ENCODE peak calls at places on chromosomes 1 and 21, in nine cellular contexts. V is activated CD4-positive, CD25-positive, alpha-beta regulatory T cell; F is retinal pigment epithelial cell; A is stromal cell of bone marrow; O is ELR; D is body of pancreas; C is fibroblast of gingiva; P is activated CD4-positive, alpha-beta T cell treated with anti-CD3 and anti-CD28 coated beads for 24 hours; J is CD4-positive, alpha-beta memory T cell. G is an unnamed sample.

GRCh38 chr1:169107673-169108160 is 1.2 kb downstream of the ATP1B1 start:
- DNase-seq in V (no peak), O (peak), F (no peak), J (no peak), A (no peak), C (no peak), P (no peak), D (no peak), G (no peak)

GRCh38 chr1:58968360-58968952 is 184.6 kb upstream of the JUN start:
- DNase-seq in C (peak), A (peak), V (no peak), O (no peak), F (peak), D (peak), P (no peak), J (peak), G (peak)

GRCh38 chr1:36411674-36412648 is 14.3 kb upstream of the LSM10 start:
- DNase-seq in P (peak), C (no peak), O (peak), F (no peak), J (peak), A (no peak), D (no peak), V (no peak), G (no peak)

GRCh38 chr1:112464501-112464900 is 44.3 kb upstream of the WNT2B start:
- DNase-seq in F (no peak), J (no peak), P (no peak), D (no peak), C (no peak), A (no peak), V (no peak), O (no peak), G (no peak)

GRCh38 chr1:150186789-150187559 is 37.3 kb downstream of the PLEKHO1 start:
- DNase-seq in C (peak), P (no peak), A (peak), D (no peak), V (no peak), O (peak), F (no peak), J (peak), G (no peak)

GRCh38 chr1:31397360-31398095 is 15.5 kb upstream of the SERINC2 start:
- DNase-seq in V (no peak), A (no peak), D (no peak), J (no peak), P (no peak), F (no peak), C (no peak), O (peak), G (no peak)

GRCh38 chr1:206467915-206468314 is 2.4 kb upstream of the IKBKE start:
- DNase-seq in O (peak), F (no peak), P (no peak), J (no peak), V (no peak), D (no peak), A (no peak), C (peak), G (peak)

GRCh38 chr1:14403961-14404645 is 194.4 kb upstream of the KAZN start:
- DNase-seq in V (no peak), J (no peak), F (no peak), A (no peak), C (no peak), D (no peak), O (no peak), P (no peak), G (no peak)

GRCh38 chr1:15598436-15598835 is 13.6 kb upstream of the AGMAT start:
- DNase-seq in D (no peak), F (no peak), C (peak), A (no peak), J (no peak), P (no peak), V (no peak), O (no peak), G (no peak)

GRCh38 chr1:178282949-178283367 is 189.1 kb downstream of the RASAL2 start:
- DNase-seq in V (no peak), O (peak), F (no peak), A (peak), C (peak), J (no peak), D (no peak), P (no peak), G (no peak)

GRCh38 chr1:156998301-156998700 is 47.2 kb downstream of the ARHGEF11 start:
- DNase-seq in A (no peak), D (no peak), P (no peak), O (no peak), F (no peak), V (no peak), C (no peak), J (no peak), G (no peak)

GRCh38 chr1:88892146-88892877 is 945 bp upstream of the GTF2B start:
- DNase-seq in A (peak), O (peak), V (no peak), P (no peak), C (peak), D (peak), F (no peak), J (peak), G (no peak)

GRCh38 chr1:57111210-57111609 is 145.4 kb upstream of the C8B start:
- DNase-seq in V (no peak), C (no peak), O (no peak), P (no peak), A (no peak), D (no peak), J (no peak), F (no peak), G (no peak)

GRCh38 chr1:93143729-93144229 is 36.4 kb downstream of the TMED5 start:
- DNase-seq in D (no peak), F (no peak), P (no peak), A (no peak), C (no peak), V (no peak), J (no peak), O (no peak), G (no peak)

GRCh38 chr21:14551741-14552140 is 5.6 kb upstream of the SAMSN1 start:
- DNase-seq in D (no peak), O (no peak), J (no peak), V (no peak), A (no peak), F (no peak), P (no peak), C (no peak), G (no peak)

GRCh38 chr1:223718850-223719249 is 6.5 kb downstream of the CAPN2 start:
- DNase-seq in V (no peak), F (peak), P (no peak), J (no peak), O (peak), D (no peak), A (no peak), C (no peak), G (no peak)

GRCh38 chr1:15243275-15244043 is 3.6 kb upstream of the FHAD1 start:
- DNase-seq in D (no peak), A (no peak), F (no peak), J (no peak), P (no peak), O (no peak), C (no peak), V (no peak), G (no peak)

GRCh38 chr1:44650159-44650831 is 24.0 kb downstream of the TMEM53 start:
- DNase-seq in P (no peak), D (no peak), O (no peak), J (no peak), A (no peak), C (no peak), V (no peak), F (no peak), G (no peak)

GRCh38 chr1:147223740-147224615 is 1.2 kb downstream of the FMO5 start:
- DNase-seq in D (no peak), F (no peak), J (no peak), P (no peak), V (no peak), A (no peak), C (no peak), O (no peak), G (no peak)

GRCh38 chr1:151909167-151910149 is at the start of gene THEM4:
- DNase-seq in A (peak), P (peak), F (peak), J (peak), C (peak), V (peak), O (peak), D (peak), G (peak)

G was measured in lung.